ENCODE peak calls at places on chromosome 17, in eight cellular contexts. Z is A673, D is colonic mucosa, R is uterus, O is left ventricle myocardium inferior, J is breast epithelium, U is left lung, K is mucosa of descending colon. E is an unnamed sample. For H3K4me1, the result is how much of the 10 kb centered on the place peaks cover.

GRCh38 chr17:12070561-12070960 is 49.9 kb downstream of the MAP2K4 start:
- DNase-seq in R (no peak), K (no peak), J (no peak), Z (no peak), D (no peak), O (no peak), U (no peak), E (no peak)

GRCh38 chr17:82874011-82874835 is 34.4 kb upstream of the ZNF750 start:
- DNase-seq in R (no peak), U (no peak), J (peak), D (no peak), K (peak), O (no peak), Z (no peak), E (no peak)

GRCh38 chr17:869567-870530 is 87.7 kb downstream of the MRM3 start:
- DNase-seq in J (no peak), R (peak), K (no peak), D (no peak), O (peak), U (no peak), Z (no peak), E (peak)

GRCh38 chr17:17322516-17323510 is 19.6 kb downstream of the NT5M start:
- DNase-seq in K (no peak), Z (no peak), O (no peak), D (no peak), U (no peak), J (peak), R (no peak), E (peak)

GRCh38 chr17:5380491-5381135 is 38.8 kb downstream of the NUP88 start:
- DNase-seq in K (no peak), D (no peak), R (no peak), Z (peak), O (no peak), U (no peak), J (no peak), E (no peak)

GRCh38 chr17:35695613-35696012 is 35.8 kb upstream of the RASL10B start:
- DNase-seq in K (no peak), D (no peak), O (no peak), Z (no peak), J (no peak), R (no peak), U (no peak), E (no peak)

GRCh38 chr17:81328489-81328888 is 33.4 kb upstream of the SLC38A10 start:
- DNase-seq in R (no peak), O (no peak), Z (no peak), K (no peak), J (no peak), D (no peak), U (no peak), E (no peak)

GRCh38 chr17:78644259-78644658 is 67.1 kb upstream of the DNAH17 start:
- DNase-seq in R (no peak), J (no peak), O (no peak), Z (no peak), K (no peak), U (no peak), D (no peak), E (peak)

GRCh38 chr17:60901806-60902205 is 224.2 kb downstream of the BCAS3 start:
- DNase-seq in O (no peak), J (no peak), U (no peak), K (no peak), Z (peak), D (no peak), R (no peak), E (no peak)

GRCh38 chr17:67484261-67484660 is 107.2 kb downstream of the PITPNC1 start:
- DNase-seq in K (no peak), J (no peak), U (no peak), Z (no peak), D (no peak), R (no peak), O (no peak), E (peak)

GRCh38 chr17:16952401-16952800 is 19.5 kb downstream of the TNFRSF13B start:
- DNase-seq in J (no peak), K (no peak), Z (no peak), O (no peak), U (no peak), R (no peak), D (no peak), E (peak)

GRCh38 chr17:52128721-52129120 is 29.8 kb downstream of the CA10 start:
- DNase-seq in R (no peak), D (no peak), K (no peak), O (no peak), Z (no peak), J (no peak), U (no peak), E (no peak)

GRCh38 chr17:1601571-1601970 is 27.1 kb downstream of the SLC43A2 start:
- DNase-seq in Z (no peak), R (no peak), D (no peak), J (no peak), K (no peak), U (no peak), O (no peak), E (no peak)

GRCh38 chr17:39706921-39707337 is 7.1 kb downstream of the ERBB2 start:
- DNase-seq in J (no peak), Z (no peak), U (no peak), D (peak), O (no peak), K (peak), R (no peak), E (no peak)

GRCh38 chr17:55120651-55121050 is 144.1 kb upstream of the HLF start:
- DNase-seq in K (no peak), R (no peak), O (no peak), D (no peak), Z (no peak), U (no peak), J (no peak), E (no peak)

GRCh38 chr17:15999974-16000827 is 577 bp downstream of the TTC19 start:
- DNase-seq in O (peak), D (no peak), Z (peak), J (no peak), R (peak), K (no peak), U (no peak), E (no peak)

GRCh38 chr17:76452646-76453430 is at the start of gene UBE2O:
- DNase-seq in D (peak), K (peak), Z (peak), R (peak), J (peak), U (peak), O (peak), E (peak)

DNA sequence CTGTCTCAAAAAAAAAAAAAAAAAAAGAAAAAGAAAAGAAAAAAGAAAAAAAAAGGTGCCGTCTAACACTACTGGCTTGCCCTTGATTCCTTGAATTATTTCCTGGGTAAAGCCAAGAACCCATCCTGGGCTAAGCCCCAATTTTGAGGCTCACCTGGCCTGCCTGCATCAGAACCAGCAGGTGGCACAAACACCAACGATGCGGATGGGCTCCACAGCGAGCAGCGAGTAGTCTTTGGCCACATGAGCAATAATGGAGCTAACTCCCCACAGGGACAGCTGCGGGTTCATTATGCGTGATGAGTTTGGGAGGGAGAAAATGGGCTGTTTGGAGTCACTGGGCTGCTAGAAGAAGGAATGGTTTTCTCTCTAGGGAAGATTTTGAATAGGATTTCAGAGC is 91.1 kb downstream of the ASIC2 start:
- DNase-seq in Z (no peak), D (no peak), K (no peak), R (no peak), J (no peak), U (no peak), O (no peak), E (peak)
- TF ChIP-seq CTCF in Z (no peak), D (no peak), K (no peak), R (no peak), J (no peak), U (no peak), O (peak), E (peak)

GRCh38 chr17:48340916-48341315 is 89.1 kb downstream of the SKAP1 start:
- DNase-seq in J (no peak), U (no peak), R (no peak), D (no peak), O (no peak), K (no peak), Z (no peak), E (no peak)
- H3K4me3 ChIP-seq in J (no peak), U (no peak), R (no peak), D (no peak), O (no peak), K (no peak), Z (no peak), E (no peak)

DNA sequence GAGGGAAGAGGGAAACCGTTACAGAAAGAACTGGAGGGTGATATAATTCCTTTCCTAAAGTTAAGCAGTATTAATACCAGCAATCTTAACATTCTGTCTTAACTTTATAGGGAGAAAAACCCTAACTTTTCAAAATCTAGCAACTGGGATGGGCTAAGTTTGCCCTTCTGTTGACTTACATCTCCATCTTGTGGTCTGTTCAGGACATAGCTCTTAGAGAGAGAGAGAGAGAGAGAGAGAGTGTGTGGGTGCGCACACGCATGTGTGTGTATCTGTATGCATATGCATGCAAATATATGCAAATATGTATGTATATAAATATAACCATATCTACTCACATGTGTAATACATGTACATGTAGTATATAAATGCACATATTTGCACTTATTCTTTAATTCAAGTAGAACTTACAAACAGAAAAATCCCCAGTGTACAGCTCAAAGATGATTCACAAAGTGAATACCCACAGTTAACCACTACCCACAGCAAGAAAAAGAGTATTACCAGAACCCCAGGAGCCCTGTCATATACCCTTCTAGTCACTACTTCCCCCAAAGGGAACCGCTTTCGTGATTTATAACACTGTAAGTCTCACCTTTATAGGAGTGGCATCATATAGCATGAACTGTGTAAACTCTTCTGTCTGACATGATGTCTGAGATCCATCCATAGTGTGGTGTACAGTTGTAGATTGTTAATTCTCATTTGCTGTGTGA is 46.4 kb downstream of the STX8 start:
- DNase-seq in D (no peak), U (no peak), O (no peak), K (no peak), R (no peak), Z (peak), J (no peak), E (no peak)
- H3K4me1 ChIP-seq in D (under half), U (under half), O (under half), K (under half), R (under half), Z (under half), J (under half), E (under half)

GRCh38 chr17:32566303-32566702 is 79.5 kb downstream of the CDK5R1 start:
- DNase-seq in Z (no peak), R (no peak), K (no peak), O (no peak), U (no peak), J (no peak), D (no peak), E (no peak)
- TF ChIP-seq CTCF in Z (no peak), R (no peak), K (no peak), O (no peak), U (no peak), J (no peak), D (no peak), E (no peak)

GRCh38 chr17:7380855-7381683 is at the start of gene TNK1:
- DNase-seq in O (peak), U (peak), J (peak), K (peak), D (peak), R (peak), Z (no peak), E (peak)

GRCh38 chr17:7383371-7383741 is 2.5 kb downstream of the TNK1 start:
- DNase-seq in D (no peak), R (no peak), U (no peak), K (no peak), O (no peak), Z (no peak), J (no peak), E (peak)

GRCh38 chr17:7382901-7383300 is 2.0 kb downstream of the TNK1 start:
- DNase-seq in D (no peak), O (no peak), J (no peak), U (no peak), K (no peak), R (no peak), Z (no peak), E (peak)

GRCh38 chr17:7383742-7384488 is 3.0 kb downstream of the TNK1 start:
- DNase-seq in D (no peak), J (no peak), U (no peak), Z (peak), K (peak), O (peak), R (peak), E (peak)

DNA sequence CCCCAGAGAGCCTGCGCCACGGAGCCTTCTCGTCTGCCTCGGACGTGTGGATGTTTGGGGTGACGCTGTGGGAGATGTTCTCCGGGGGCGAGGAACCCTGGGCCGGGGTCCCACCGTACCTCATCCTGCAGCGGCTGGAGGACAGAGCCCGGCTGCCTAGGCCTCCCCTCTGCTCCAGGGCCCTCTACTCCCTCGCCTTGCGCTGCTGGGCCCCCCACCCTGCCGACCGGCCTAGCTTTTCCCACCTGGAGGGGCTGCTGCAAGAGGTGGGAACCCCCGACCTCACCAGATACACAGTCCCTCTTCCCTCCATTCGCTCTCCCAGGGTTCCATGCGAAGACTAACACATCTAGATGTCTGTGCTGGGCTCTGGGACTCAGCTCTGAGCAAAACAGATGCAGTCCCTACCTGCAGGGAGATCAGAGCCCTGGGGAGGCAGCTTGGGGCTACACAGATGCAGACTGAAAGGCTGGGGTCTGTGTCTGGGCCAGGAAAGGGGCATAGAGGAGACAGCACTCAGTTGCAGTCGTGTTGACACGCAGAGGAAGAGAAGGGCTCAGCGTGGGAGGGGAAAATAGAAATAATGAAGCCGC is 3.7 kb downstream of the TNK1 start:
- DNase-seq in R (no peak), Z (no peak), O (no peak), J (no peak), D (no peak), K (no peak), U (no peak), E (peak)
- H3K4me3 ChIP-seq in R (peak), Z (peak), O (peak), J (peak), D (peak), K (no peak), U (no peak), E (no peak)

GRCh38 chr17:2647961-2648360 is 54.5 kb downstream of the PAFAH1B1 start:
- DNase-seq in R (no peak), D (no peak), J (no peak), U (no peak), O (no peak), K (no peak), Z (no peak), E (no peak)

GRCh38 chr17:2644971-2645370 is 51.5 kb downstream of the PAFAH1B1 start:
- DNase-seq in R (no peak), K (no peak), Z (no peak), J (no peak), U (no peak), D (no peak), O (no peak), E (no peak)

GRCh38 chr17:2649191-2649590 is 55.7 kb downstream of the PAFAH1B1 start:
- DNase-seq in U (no peak), D (no peak), K (no peak), R (no peak), J (no peak), Z (no peak), O (no peak), E (no peak)
- H3K4me1 ChIP-seq in U (under half), D (under half), K (under half), R (under half), J (under half), Z (under half), O (under half), E (under half)